ENCODE peak calls at places on chromosomes 4 and X, in five cellular contexts. U, E, G, C and D are unnamed samples.

GRCh38 chrX:130772313-130773140 is 130.5 kb downstream of the ENOX2 start:
- DNase-seq in U (no peak), E (peak; percentile 40), G (peak; percentile 6), C (no peak), D (no peak)

GRCh38 chr4:185096032-185096653 is 46.9 kb upstream of the SLC25A4 start:
- DNase-seq in U (peak; percentile 58), E (peak; percentile 26), G (no peak), C (peak; percentile 77), D (no peak)

GRCh38 chrX:2466876-2467656 is 33.7 kb downstream of the DHRSX start:
- DNase-seq in U (no peak), E (peak; percentile 62), G (no peak), C (no peak), D (no peak)

GRCh38 chr4:38099020-38099600 is 138.9 kb downstream of the PTTG2 start:
- DNase-seq in U (no peak), E (no peak), G (no peak), C (no peak), D (no peak)

GRCh38 chrX:30150196-30150895 is 65.0 kb upstream of the MAGEB2 start:
- DNase-seq in U (no peak), E (no peak), G (no peak), C (no peak), D (no peak)

GRCh38 chr4:188299161-188299560 is 159.9 kb downstream of the TRIML1 start:
- DNase-seq in U (no peak), E (no peak), G (no peak), C (no peak), D (no peak)

GRCh38 chr4:153832720-153833287 is 43.9 kb upstream of the SFRP2 start:
- DNase-seq in U (no peak), E (no peak), G (no peak), C (no peak), D (no peak)

GRCh38 chr4:141826260-141826659 is 189.9 kb downstream of the IL15 start:
- DNase-seq in U (no peak), E (no peak), G (no peak), C (no peak), D (no peak)

GRCh38 chr4:82275431-82276423 is 98.1 kb downstream of the HNRNPD start:
- DNase-seq in U (no peak), E (peak; percentile 11), G (no peak), C (no peak), D (no peak)

GRCh38 chrX:118552501-118552900 is 56.9 kb downstream of the DOCK11 start:
- DNase-seq in U (no peak), E (peak; percentile 63), G (peak; percentile 45), C (peak; percentile 8), D (no peak)

GRCh38 chrX:106999002-106999975 is 723 bp downstream of the MORC4 start:
- DNase-seq in U (peak; percentile 62), E (peak; percentile 76), G (peak; percentile 19), C (peak; percentile 49), D (peak; percentile 66)

GRCh38 chrX:45191820-45192409 is 8.8 kb downstream of the DIPK2B start:
- DNase-seq in U (no peak), E (no peak), G (no peak), C (no peak), D (no peak)

GRCh38 chr4:147017081-147017480 is 71.4 kb upstream of the TTC29 start:
- DNase-seq in U (no peak), E (no peak), G (no peak), C (no peak), D (no peak)

GRCh38 chrX:97525981-97526380 is 642.3 kb downstream of the RPA4 start:
- DNase-seq in U (no peak), E (no peak), G (no peak), C (no peak), D (no peak)

GRCh38 chrX:1400731-1401471 is 9.0 kb upstream of the SLC25A6 start:
- DNase-seq in U (no peak), E (no peak), G (no peak), C (no peak), D (no peak)

GRCh38 chrX:2542826-2543551 is 42.2 kb upstream of the DHRSX start:
- DNase-seq in U (no peak), E (no peak), G (no peak), C (no peak), D (no peak)

GRCh38 chrX:15714529-15714928 is 23.5 kb upstream of the CA5B start:
- DNase-seq in U (peak; percentile 33), E (no peak), G (no peak), C (no peak), D (no peak)

GRCh38 chr4:92163348-92163747 is 140.4 kb upstream of the GRID2 start:
- DNase-seq in U (no peak), E (peak; percentile 5), G (no peak), C (no peak), D (no peak)

GRCh38 chr4:80237992-80238391 is 28.5 kb upstream of the FGF5 start:
- DNase-seq in U (no peak), E (peak; percentile 36), G (no peak), C (no peak), D (no peak)

GRCh38 chr4:119977135-119977534 is 89.5 kb downstream of the MAD2L1 start:
- DNase-seq in U (no peak), E (no peak), G (no peak), C (no peak), D (no peak)

GRCh38 chr4:155973639-155974475 is 20.2 kb upstream of the CTSO start:
- DNase-seq in U (no peak), E (no peak), G (no peak), C (no peak), D (no peak)

GRCh38 chr4:66569228-66569627 is 898.9 kb upstream of the EPHA5 start:
- DNase-seq in U (no peak), E (no peak), G (no peak), C (no peak), D (no peak)

GRCh38 chr4:170662250-170662649 is 572.5 kb upstream of the AADAT start:
- DNase-seq in U (no peak), E (no peak), G (no peak), C (no peak), D (no peak)

GRCh38 chr4:106019771-106020170 is 124.5 kb downstream of the NPNT start:
- DNase-seq in U (no peak), E (no peak), G (no peak), C (no peak), D (no peak)

GRCh38 chrX:1102786-1103185 is 109.7 kb downstream of the CRLF2 start:
- DNase-seq in U (no peak), E (no peak), G (no peak), C (no peak), D (no peak)

GRCh38 chr4:75889537-75890199 is 12.6 kb downstream of the PPEF2 start:
- DNase-seq in U (no peak), E (no peak), G (no peak), C (no peak), D (no peak)

DNA sequence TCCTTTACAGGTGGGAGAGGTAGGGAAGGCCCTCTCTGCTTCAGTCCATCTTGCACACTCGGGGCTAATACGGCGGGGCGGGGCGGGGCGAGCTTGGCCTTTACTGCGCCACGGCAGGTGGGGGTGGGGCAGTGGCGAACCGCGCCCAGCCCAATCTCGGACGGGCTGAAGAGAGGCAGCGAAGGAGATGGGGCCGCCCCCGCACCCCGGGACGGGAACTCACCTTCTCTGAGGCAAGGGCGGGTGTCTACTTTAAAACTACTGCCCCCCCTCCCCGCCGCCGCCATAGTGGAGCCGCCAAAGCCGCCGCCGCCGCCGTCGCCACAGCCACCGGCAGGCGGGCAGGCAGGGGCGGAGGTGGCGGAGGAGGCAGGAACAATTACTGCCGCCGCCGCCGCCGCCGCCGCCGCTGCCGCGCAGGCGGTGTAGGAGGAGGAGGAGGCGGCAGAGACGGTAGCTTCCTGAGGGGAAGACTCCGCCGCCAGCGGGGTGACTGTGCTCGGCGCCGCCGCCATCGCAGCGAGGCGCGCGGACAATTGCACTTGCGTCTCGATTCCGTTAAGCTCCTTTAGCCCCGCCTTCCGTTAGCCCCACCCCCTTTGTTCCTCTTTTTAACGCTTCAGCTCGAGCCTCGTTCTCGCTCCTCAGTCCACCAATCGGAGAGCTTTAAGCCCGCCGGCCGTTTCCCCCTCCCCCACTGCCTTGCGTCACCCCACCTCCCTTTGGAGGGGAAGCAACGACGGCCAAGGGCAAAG is at the start of gene ZMAT1:
- DNase-seq in U (peak; percentile 93), E (peak; percentile 93), G (peak; percentile 62), C (peak; percentile 95), D (peak; percentile 95)
- TF ChIP-seq POLR2A in U (peak; percentile 93), E (peak; percentile 88), G (peak; percentile 89), C (peak; percentile 87), D (peak; percentile 95)

GRCh38 chrX:11758400-11759171 is 549 bp downstream of the MSL3 start:
- DNase-seq in U (peak; percentile 87), E (peak; percentile 89), G (peak; percentile 23), C (peak; percentile 69), D (peak; percentile 91)
- TF ChIP-seq POLR2A in U (peak; percentile 48), E (peak; percentile 54), G (peak; percentile 41), C (peak; percentile 45), D (no peak)

GRCh38 chrX:16842684-16843083 is 27.5 kb downstream of the RBBP7 start:
- DNase-seq in U (no peak), E (no peak), G (no peak), C (no peak), D (no peak)
- TF ChIP-seq POLR2A in U (no peak), E (no peak), G (no peak), C (no peak), D (no peak)

GRCh38 chrX:136194546-136194945 is 47.2 kb downstream of the FHL1 start:
- DNase-seq in U (no peak), E (no peak), G (no peak), C (no peak), D (no peak)
- TF ChIP-seq POLR2A in U (no peak), E (no peak), G (no peak), C (no peak), D (no peak)

GRCh38 chr4:1222036-1222789 is 26.7 kb downstream of the CTBP1 start:
- DNase-seq in U (no peak), E (no peak), G (no peak), C (no peak), D (no peak)

GRCh38 chr4:1222938-1223690 is 25.8 kb downstream of the CTBP1 start:
- DNase-seq in U (no peak), E (no peak), G (no peak), C (no peak), D (no peak)

GRCh38 chr4:1225272-1226166 is 23.4 kb downstream of the CTBP1 start:
- DNase-seq in U (no peak), E (no peak), G (no peak), C (no peak), D (no peak)

GRCh38 chr4:1226167-1226514 is 22.8 kb downstream of the CTBP1 start:
- DNase-seq in U (no peak), E (no peak), G (no peak), C (no peak), D (no peak)

GRCh38 chr4:1223841-1224809 is 24.8 kb downstream of the CTBP1 start:
- DNase-seq in U (no peak), E (no peak), G (no peak), C (no peak), D (no peak)
- TF ChIP-seq POLR2A in U (no peak), E (no peak), G (no peak), C (no peak), D (no peak)

GRCh38 chrX:109732780-109733657 is at the start of gene ACSL4:
- DNase-seq in U (peak; percentile 83), E (peak; percentile 79), G (peak; percentile 56), C (peak; percentile 65), D (peak; percentile 93)
- TF ChIP-seq POLR2A in U (peak; percentile 72), E (no peak), G (peak; percentile 69), C (peak; percentile 80), D (peak; percentile 58)

DNA sequence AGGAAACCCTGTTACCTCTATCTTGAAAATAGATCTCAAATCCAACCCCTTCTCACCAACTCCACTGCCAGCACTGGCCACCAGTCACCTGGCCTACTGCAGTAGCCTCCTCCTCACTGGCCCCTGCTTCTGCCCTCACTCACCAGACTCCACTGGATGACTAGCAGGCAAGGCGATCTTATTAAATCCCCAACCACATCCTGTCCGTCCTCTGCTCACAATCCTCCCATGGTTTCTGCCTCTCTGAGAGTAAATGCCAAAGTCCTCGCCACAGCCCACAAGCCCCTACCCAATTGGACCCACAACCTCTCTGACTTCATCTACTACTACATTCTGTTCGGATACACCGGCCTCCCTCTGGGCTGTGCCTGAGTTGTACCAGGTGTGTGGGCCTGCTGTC is 5.4 kb upstream of the PIM2 start:
- DNase-seq in U (no peak), E (no peak), G (no peak), C (no peak), D (no peak)
- TF ChIP-seq POLR2A in U (no peak), E (no peak), G (no peak), C (no peak), D (no peak)